ENCODE peak calls at places on chromosomes 11 and 22, in six cellular contexts. Z is esophagus squamous epithelium, C is fibroblast of lung, R is choroid plexus epithelial cell, N is tibial artery, V is GM12865. O is an unnamed sample.

GRCh38 chr11:32034680-32035079 is 56.2 kb upstream of the RCN1 start:
- DNase-seq in C (peak; percentile 74), Z (no peak), V (no peak), N (no peak), R (peak; percentile 52), O (peak; percentile 47)

GRCh38 chr11:12813371-12814225 is 139.4 kb downstream of the TEAD1 start:
- DNase-seq in R (peak; percentile 90), V (no peak), Z (no peak), N (no peak), C (peak; percentile 81), O (peak; percentile 89)

GRCh38 chr22:48807155-48807554 is 1020.5 kb downstream of the BRD1 start:
- DNase-seq in C (peak; percentile 3), V (no peak), Z (no peak), R (no peak), N (no peak), O (no peak)

GRCh38 chr11:110089617-110090282 is 3.4 kb upstream of the ZC3H12C start:
- DNase-seq in C (no peak), N (no peak), R (no peak), V (peak; percentile 51), Z (no peak), O (no peak)

GRCh38 chr22:39800790-39801540 is 92.6 kb downstream of the ENTHD1 start:
- DNase-seq in Z (no peak), C (no peak), V (no peak), R (no peak), N (no peak), O (no peak)

GRCh38 chr11:18844753-18845367 is 53.3 kb upstream of the PTPN5 start:
- DNase-seq in N (no peak), C (peak; percentile 30), Z (no peak), R (peak; percentile 72), V (peak; percentile 40), O (peak; percentile 33)

GRCh38 chr22:38956551-38956950 is 858 bp upstream of the APOBEC3A start:
- DNase-seq in Z (no peak), N (peak; percentile 41), V (no peak), R (no peak), C (no peak), O (no peak)

GRCh38 chr11:72588656-72589410 is 85.4 kb downstream of the PDE2A start:
- DNase-seq in N (no peak), R (no peak), V (no peak), Z (no peak), C (no peak), O (no peak)

GRCh38 chr11:10019906-10020682 is 273.9 kb downstream of the SBF2 start:
- DNase-seq in C (no peak), N (no peak), R (no peak), V (no peak), Z (no peak), O (no peak)

GRCh38 chr22:29155966-29156365 is 49.7 kb upstream of the EMID1 start:
- DNase-seq in Z (no peak), C (no peak), R (no peak), N (peak; percentile 25), V (no peak), O (no peak)

GRCh38 chr11:117807482-117808272 is 10.7 kb upstream of the DSCAML1 start:
- DNase-seq in R (peak; percentile 77), C (peak; percentile 36), Z (peak; percentile 42), N (no peak), V (peak; percentile 72), O (peak; percentile 78)

GRCh38 chr11:83721286-83721685 is 435.1 kb upstream of the CCDC90B start:
- DNase-seq in R (no peak), Z (no peak), V (no peak), C (no peak), N (no peak), O (no peak)

GRCh38 chr11:111726301-111726713 is 39.9 kb downstream of the PPP2R1B start:
- DNase-seq in C (no peak), N (no peak), R (no peak), V (no peak), Z (no peak), O (no peak)

GRCh38 chr11:74731301-74732094 is at the start of gene CHRDL2:
- DNase-seq in R (peak; percentile 46), C (peak; percentile 43), Z (no peak), V (no peak), N (peak; percentile 60), O (no peak)

GRCh38 chr11:73152861-73153483 is 10.9 kb upstream of the FCHSD2 start:
- DNase-seq in R (no peak), C (no peak), V (peak; percentile 98), Z (no peak), N (peak; percentile 33), O (no peak)

GRCh38 chr11:106286881-106287504 is 209.5 kb downstream of the AASDHPPT start:
- DNase-seq in R (no peak), N (no peak), Z (no peak), C (no peak), V (no peak), O (no peak)

GRCh38 chr22:44658371-44658953 is 43.5 kb upstream of the PRR5 start:
- DNase-seq in V (no peak), Z (no peak), N (no peak), R (peak; percentile 90), C (peak; percentile 66), O (peak; percentile 56)

GRCh38 chr22:50599816-50600454 is 658 bp upstream of the MAPK8IP2 start:
- DNase-seq in C (peak; percentile 33), Z (no peak), N (no peak), V (peak; percentile 24), R (peak; percentile 38), O (peak; percentile 18)
- H3K4me3 ChIP-seq in C (no peak overlapping the region), Z (peak overlapping the region; percentile 35), N (peak overlapping the region; percentile 25), V (no peak overlapping the region), R (peak overlapping the region; percentile 18), O (no peak overlapping the region)

GRCh38 chr11:76696756-76697155 is 26.2 kb upstream of the LRRC32 start:
- DNase-seq in Z (no peak), V (no peak), C (no peak), N (no peak), R (no peak), O (no peak)

GRCh38 chr11:76700177-76701100 is 29.9 kb upstream of the LRRC32 start:
- DNase-seq in C (peak; percentile 93), Z (no peak), N (no peak), V (no peak), R (peak; percentile 75), O (peak; percentile 85)

GRCh38 chr11:76699461-76700091 is 29.0 kb upstream of the LRRC32 start:
- DNase-seq in V (no peak), Z (no peak), N (no peak), R (no peak), C (peak; percentile 23), O (no peak)

GRCh38 chr11:76695767-76696166 is 25.2 kb upstream of the LRRC32 start:
- DNase-seq in R (no peak), V (no peak), N (no peak), Z (no peak), C (no peak), O (no peak)

GRCh38 chr11:76698321-76699043 is 27.9 kb upstream of the LRRC32 start:
- DNase-seq in V (peak; percentile 38), R (no peak), Z (no peak), N (no peak), C (no peak), O (no peak)
- TF ChIP-seq CTCF in V (peak; percentile 33), R (peak; percentile 44), Z (no peak), N (no peak), C (peak; percentile 22), O (no peak)

DNA sequence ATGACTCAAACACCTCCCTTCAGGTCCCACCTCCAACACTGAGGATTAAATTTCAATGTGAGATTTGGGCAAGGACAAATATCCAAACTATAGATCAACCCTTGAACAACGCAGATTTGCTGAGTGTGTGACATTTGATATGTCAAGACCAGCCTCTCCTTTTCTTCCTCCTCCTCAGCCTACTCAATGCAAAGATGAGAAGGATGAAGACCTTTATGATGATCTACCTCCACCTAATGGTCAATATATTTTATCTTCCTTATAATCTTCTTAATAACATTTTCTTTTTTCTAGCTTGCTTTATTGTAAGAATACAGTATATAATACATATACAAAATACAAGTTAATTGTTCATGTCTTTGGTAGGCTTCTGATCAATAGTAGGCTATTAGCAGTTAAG is 67.5 kb upstream of the MPPED2 start:
- DNase-seq in Z (no peak), V (no peak), R (peak; percentile 5), N (no peak), C (no peak), O (no peak)
- H3K4me3 ChIP-seq in Z (no peak overlapping the region), V (no peak overlapping the region), R (no peak overlapping the region), N (no peak overlapping the region), C (no peak overlapping the region), O (no peak overlapping the region)

GRCh38 chr11:130947058-130947457 is 30.8 kb upstream of the SNX19 start:
- DNase-seq in V (no peak), N (no peak), R (no peak), C (no peak), Z (no peak), O (no peak)
- TF ChIP-seq CTCF in V (no peak), N (no peak), R (no peak), C (no peak), Z (no peak), O (no peak)

DNA sequence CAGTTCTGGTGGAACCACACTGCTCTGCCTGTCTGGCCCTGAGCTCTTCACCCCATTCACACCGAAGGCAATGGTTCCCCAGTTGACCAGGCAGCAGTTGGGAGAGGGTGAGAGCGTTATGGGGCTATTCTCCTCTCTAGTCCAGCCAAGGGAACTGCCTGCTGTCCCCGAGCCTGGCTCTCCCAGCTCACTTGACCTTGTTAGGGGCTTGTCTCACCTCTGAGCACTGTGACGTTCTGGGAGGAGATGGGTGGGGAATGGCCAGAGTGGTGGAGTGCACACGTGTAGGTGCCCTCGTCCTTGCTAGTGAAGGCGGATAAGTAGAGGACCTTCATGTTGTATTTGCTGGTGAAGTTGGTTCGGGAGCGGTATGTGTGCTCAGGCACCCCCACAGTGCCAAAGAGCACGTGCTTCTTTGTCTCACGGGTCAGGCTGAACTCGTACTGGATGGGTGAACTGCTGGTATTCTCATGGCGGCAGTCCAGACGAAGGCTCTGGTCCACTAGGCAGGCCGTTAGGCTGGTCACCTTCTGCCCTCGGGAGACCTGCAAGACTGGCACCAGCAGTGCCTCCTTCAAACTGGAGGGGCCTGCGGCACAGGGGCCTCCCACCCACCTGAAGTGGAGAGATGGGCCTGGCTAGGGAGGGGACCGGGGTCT is 3.0 kb downstream of the THY1 start:
- DNase-seq in R (no peak), Z (no peak), N (no peak), C (no peak), V (no peak), O (no peak)
- H3K4me3 ChIP-seq in R (no peak overlapping the region), Z (no peak overlapping the region), N (no peak overlapping the region), C (no peak overlapping the region), V (no peak overlapping the region), O (no peak overlapping the region)

GRCh38 chr11:131717616-131718015 is 347.2 kb downstream of the NTM start:
- DNase-seq in Z (no peak), C (no peak), R (no peak), V (no peak), N (no peak), O (no peak)
- TF ChIP-seq CTCF in Z (no peak), C (no peak), R (no peak), V (no peak), N (no peak), O (no peak)